ENCODE peak calls at places on chromosomes 11 and 22, in nine cellular contexts. T is AG09309, A is testis, U is pancreas, W is foreskin fibroblast, F is coronary artery, B is GM13977, G is neural crest cell, C is adrenal gland. L is an unnamed sample.
A peak's percentile ranks its signal among the peaks of the same experiment; 100 is the strongest.

GRCh38 chr11:57377098-57377497 is 3.9 kb downstream of the PRG3 start:
- DNase-seq in T (no peak), A (no peak), U (no peak), W (peak; percentile 37), F (no peak), B (no peak), G (no peak), C (no peak), L (no peak)

GRCh38 chr22:22235564-22235963 is 9.0 kb upstream of the VPREB1 start:
- DNase-seq in T (no peak), A (peak; percentile 47), U (no peak), W (no peak), F (no peak), B (peak; percentile 75), G (peak; percentile 33), C (no peak), L (peak; percentile 70)

GRCh38 chr11:96241351-96241841 is 101.6 kb downstream of the MAML2 start:
- DNase-seq in T (no peak), A (no peak), U (no peak), W (no peak), F (no peak), B (no peak), G (no peak), C (no peak), L (no peak)

GRCh38 chr11:134923441-134923840 is 511.4 kb upstream of the B3GAT1 start:
- DNase-seq in T (no peak), A (no peak), U (no peak), W (no peak), F (no peak), B (no peak), G (no peak), C (no peak), L (no peak)

GRCh38 chr11:33620423-33621120 is 80.1 kb downstream of the C11orf91 start:
- DNase-seq in T (no peak), A (no peak), U (no peak), W (peak; percentile 66), F (no peak), B (no peak), G (no peak), C (no peak), L (no peak)

GRCh38 chr11:404551-405264 is 10.1 kb downstream of the SIGIRR start:
- DNase-seq in T (no peak), A (no peak), U (no peak), W (no peak), F (no peak), B (no peak), G (no peak), C (no peak), L (no peak)

GRCh38 chr22:37896181-37896592 is 9.9 kb upstream of the MICALL1 start:
- DNase-seq in T (no peak), A (no peak), U (no peak), W (no peak), F (no peak), B (peak; percentile 70), G (no peak), C (no peak), L (peak; percentile 82)

GRCh38 chr11:16154715-16155396 is 201.5 kb downstream of the SOX6 start:
- DNase-seq in T (no peak), A (no peak), U (peak; percentile 27), W (no peak), F (no peak), B (no peak), G (no peak), C (no peak), L (no peak)

GRCh38 chr11:126114486-126115252 is 52.0 kb upstream of the CDON start:
- DNase-seq in T (no peak), A (no peak), U (no peak), W (peak; percentile 14), F (no peak), B (no peak), G (no peak), C (no peak), L (no peak)

GRCh38 chr22:45516923-45517675 is 14.4 kb downstream of the FBLN1 start:
- DNase-seq in T (no peak), A (no peak), U (no peak), W (peak; percentile 69), F (no peak), B (no peak), G (no peak), C (no peak), L (no peak)

GRCh38 chr11:118634435-118635236 is 27.2 kb downstream of the PHLDB1 start:
- DNase-seq in T (no peak), A (peak; percentile 88), U (peak; percentile 84), W (peak; percentile 89), F (peak; percentile 88), B (no peak), G (no peak), C (peak; percentile 89), L (no peak)

GRCh38 chr22:32562916-32563315 is 88.3 kb downstream of the FBXO7 start:
- DNase-seq in T (no peak), A (no peak), U (no peak), W (no peak), F (no peak), B (no peak), G (no peak), C (no peak), L (no peak)

GRCh38 chr22:24191381-24191841 is 10.1 kb downstream of the SUSD2 start:
- DNase-seq in T (no peak), A (no peak), U (no peak), W (no peak), F (no peak), B (no peak), G (no peak), C (no peak), L (no peak)

GRCh38 chr22:39514373-39514973 is 5.9 kb upstream of the ATF4 start:
- DNase-seq in T (no peak), A (peak; percentile 80), U (no peak), W (peak; percentile 72), F (peak; percentile 73), B (no peak), G (peak; percentile 75), C (no peak), L (no peak)

DNA sequence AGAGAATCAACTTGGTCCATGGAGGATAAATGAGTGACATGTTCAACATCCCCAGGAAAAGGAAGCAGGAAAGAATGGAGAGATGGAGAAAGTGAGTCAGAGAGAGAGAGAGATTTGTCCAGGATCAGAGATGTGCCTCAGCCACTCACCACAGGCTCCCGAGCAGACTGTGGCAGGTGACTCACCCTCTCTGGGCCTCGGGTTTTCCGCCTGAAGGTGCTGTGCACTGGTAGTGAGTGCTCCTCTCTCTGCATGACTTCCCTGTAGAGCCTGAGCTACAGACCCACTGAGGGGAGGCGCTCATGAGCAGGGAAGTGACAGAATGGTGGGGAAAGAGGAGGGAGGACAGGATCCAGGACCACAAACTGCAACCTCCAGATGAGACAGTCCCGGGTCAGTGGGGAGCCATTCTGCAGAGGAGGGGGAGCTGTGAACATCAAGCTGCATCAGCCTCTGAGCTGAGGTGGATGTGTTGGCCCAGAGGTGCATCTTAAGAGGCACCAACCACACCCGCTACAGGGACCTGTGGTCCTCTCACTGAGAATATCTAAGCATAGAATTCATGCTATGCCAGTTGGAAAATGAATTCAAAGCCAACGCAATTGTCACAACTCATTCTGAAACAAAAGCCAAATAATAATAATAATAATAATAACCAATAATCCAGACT is 433.4 kb downstream of the BRD1 start:
- DNase-seq in T (no peak), A (peak; percentile 0), U (no peak), W (no peak), F (no peak), B (no peak), G (no peak), C (no peak), L (no peak)
- TF ChIP-seq CTCF in T (no peak), A (no peak), U (no peak), W (no peak), F (no peak), B (no peak), G (no peak), C (no peak), L (no peak)

DNA sequence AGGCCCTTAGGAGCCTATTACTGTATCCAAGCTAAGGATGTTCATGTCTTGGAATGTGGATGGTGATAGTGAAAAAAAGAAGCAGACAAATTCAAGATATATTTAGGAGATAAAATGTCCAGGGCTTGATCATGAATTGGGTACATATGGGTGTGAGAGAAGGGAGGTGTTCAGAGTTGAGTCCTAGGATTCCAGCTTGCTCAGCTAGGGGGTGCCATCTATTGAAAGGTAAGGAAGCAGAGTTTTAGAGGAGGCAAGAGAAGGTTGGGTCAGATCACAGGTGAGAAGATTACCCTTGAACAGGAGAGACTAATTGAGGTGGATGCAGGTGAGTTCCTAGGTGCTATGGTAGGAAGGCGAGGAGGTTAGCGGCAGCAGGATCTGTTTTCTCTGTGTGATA is 60.5 kb downstream of the GRAMD1B start:
- DNase-seq in T (no peak), A (no peak), U (no peak), W (no peak), F (no peak), B (no peak), G (no peak), C (no peak), L (no peak)
- TF ChIP-seq CTCF in T (no peak), A (no peak), U (no peak), W (no peak), F (no peak), B (peak; percentile 18), G (no peak), C (no peak), L (no peak)

GRCh38 chr11:115912484-115912945 is 408.3 kb upstream of the CADM1 start:
- DNase-seq in T (no peak), A (no peak), U (no peak), W (no peak), F (no peak), B (no peak), G (no peak), C (no peak), L (peak; percentile 29)
- TF ChIP-seq CTCF in T (peak; percentile 12), A (no peak), U (no peak), W (no peak), F (no peak), B (peak; percentile 53), G (peak; percentile 62), C (peak; percentile 18), L (peak; percentile 40)

GRCh38 chr11:32479291-32479690 is 44.0 kb upstream of the WT1 start:
- DNase-seq in T (no peak), A (peak; percentile 17), U (no peak), W (no peak), F (no peak), B (no peak), G (no peak), C (no peak), L (no peak)

GRCh38 chr11:32473282-32473909 is 38.1 kb upstream of the WT1 start:
- DNase-seq in T (no peak), A (no peak), U (no peak), W (no peak), F (no peak), B (no peak), G (no peak), C (no peak), L (no peak)

GRCh38 chr11:32478277-32478731 is 43.0 kb upstream of the WT1 start:
- DNase-seq in T (no peak), A (peak; percentile 90), U (no peak), W (no peak), F (no peak), B (no peak), G (no peak), C (no peak), L (no peak)
- TF ChIP-seq CTCF in T (no peak), A (no peak), U (no peak), W (no peak), F (no peak), B (no peak), G (no peak), C (no peak), L (no peak)

L was measured in GM10248.